ENCODE peak calls at places on chromosome 22, in six cellular contexts. X is HCT116, I is AG04449, P is lower lobe of right lung, W is brain microvascular endothelial cell, T is WTC11. M is an unnamed sample.

GRCh38 chr22:44391481-44392445 is 79.0 kb upstream of the SHISAL1 start:
- DNase-seq in X (no peak), I (no peak), P (no peak), W (no peak), T (peak; percentile 9), M (no peak)

GRCh38 chr22:38706101-38706884 is 549 bp downstream of the GTPBP1 start:
- DNase-seq in X (no peak), I (no peak), P (peak; percentile 71), W (no peak), T (peak; percentile 44), M (peak; percentile 17)

GRCh38 chr22:29205598-29206371 is at the start of gene EMID1:
- DNase-seq in X (no peak), I (no peak), P (peak; percentile 59), W (no peak), T (peak; percentile 58), M (no peak)

GRCh38 chr22:37508431-37508963 is 10.7 kb downstream of the CARD10 start:
- DNase-seq in X (no peak), I (no peak), P (no peak), W (no peak), T (no peak), M (no peak)

GRCh38 chr22:38413085-38414008 is 41.7 kb downstream of the KCNJ4 start:
- DNase-seq in X (no peak), I (no peak), P (peak; percentile 46), W (no peak), T (peak; percentile 11), M (no peak)

GRCh38 chr22:19568337-19569311 is 44.4 kb upstream of the CLDN5 start:
- DNase-seq in X (no peak), I (peak; percentile 64), P (no peak), W (peak; percentile 82), T (no peak), M (peak; percentile 90)

GRCh38 chr22:23894710-23895598 is 771 bp downstream of the MIF start:
- DNase-seq in X (peak; percentile 76), I (no peak), P (peak; percentile 85), W (peak; percentile 58), T (peak; percentile 73), M (peak; percentile 60)

GRCh38 chr22:50678651-50679521 is 6.3 kb downstream of the SHANK3 start:
- DNase-seq in X (no peak), I (no peak), P (no peak), W (no peak), T (no peak), M (no peak)

GRCh38 chr22:47035443-47035881 is 273.0 kb downstream of the TBC1D22A start:
- DNase-seq in X (no peak), I (no peak), P (peak; percentile 36), W (no peak), T (no peak), M (no peak)

GRCh38 chr22:21013742-21014201 is 1.2 kb upstream of the P2RX6 start:
- DNase-seq in X (no peak), I (no peak), P (no peak), W (no peak), T (no peak), M (no peak)

GRCh38 chr22:38792833-38793232 is 1.1 kb downstream of the DNAL4 start:
- DNase-seq in X (no peak), I (no peak), P (no peak), W (peak; percentile 39), T (no peak), M (peak; percentile 40)

GRCh38 chr22:27795053-27795452 is 6.5 kb downstream of the MN1 start:
- DNase-seq in X (no peak), I (no peak), P (no peak), W (no peak), T (peak; percentile 59), M (no peak)

GRCh38 chr22:26542831-26543230 is 30.6 kb upstream of the TFIP11 start:
- DNase-seq in X (no peak), I (no peak), P (no peak), W (no peak), T (no peak), M (no peak)

GRCh38 chr22:50546326-50547230 is 879 bp downstream of the KLHDC7B start:
- DNase-seq in X (no peak), I (no peak), P (peak; percentile 45), W (no peak), T (no peak), M (no peak)

GRCh38 chr22:48256776-48257689 is 1494.6 kb downstream of the TBC1D22A start:
- DNase-seq in X (no peak), I (no peak), P (no peak), W (no peak), T (no peak), M (no peak)

GRCh38 chr22:29457730-29458129 is 19.3 kb downstream of the RFPL1 start:
- DNase-seq in X (peak; percentile 70), I (no peak), P (no peak), W (peak; percentile 47), T (peak; percentile 67), M (peak; percentile 10)

GRCh38 chr22:37525073-37525745 is 6.0 kb upstream of the CARD10 start:
- DNase-seq in X (peak; percentile 60), I (peak; percentile 37), P (no peak), W (peak; percentile 85), T (no peak), M (peak; percentile 82)

GRCh38 chr22:35955546-35955945 is 73.1 kb downstream of the RBFOX2 start:
- DNase-seq in X (no peak), I (no peak), P (no peak), W (no peak), T (no peak), M (no peak)

GRCh38 chr22:37894939-37895670 is 11.0 kb upstream of the MICALL1 start:
- DNase-seq in X (no peak), I (no peak), P (no peak), W (no peak), T (peak; percentile 41), M (no peak)

GRCh38 chr22:29830585-29830984 is 7.5 kb downstream of the ASCC2 start:
- DNase-seq in X (no peak), I (no peak), P (no peak), W (no peak), T (no peak), M (no peak)

GRCh38 chr22:29454186-29454745 is 15.9 kb downstream of the RFPL1 start:
- DNase-seq in X (no peak), I (no peak), P (no peak), W (no peak), T (no peak), M (no peak)

GRCh38 chr22:30424471-30425326 is 869 bp upstream of the MTFP1 start:
- DNase-seq in X (no peak), I (no peak), P (no peak), W (peak; percentile 37), T (no peak), M (peak; percentile 24)

GRCh38 chr22:37640591-37641250 is 1.3 kb downstream of the SH3BP1 start:
- DNase-seq in X (no peak), I (no peak), P (no peak), W (no peak), T (no peak), M (no peak)

GRCh38 chr22:41597635-41597953 is 8.0 kb upstream of the PMM1 start:
- DNase-seq in X (no peak), I (no peak), P (no peak), W (no peak), T (no peak), M (no peak)
- TF ChIP-seq CTCF in X (no peak), I (no peak), P (no peak), W (no peak), T (no peak), M (peak; percentile 16)

DNA sequence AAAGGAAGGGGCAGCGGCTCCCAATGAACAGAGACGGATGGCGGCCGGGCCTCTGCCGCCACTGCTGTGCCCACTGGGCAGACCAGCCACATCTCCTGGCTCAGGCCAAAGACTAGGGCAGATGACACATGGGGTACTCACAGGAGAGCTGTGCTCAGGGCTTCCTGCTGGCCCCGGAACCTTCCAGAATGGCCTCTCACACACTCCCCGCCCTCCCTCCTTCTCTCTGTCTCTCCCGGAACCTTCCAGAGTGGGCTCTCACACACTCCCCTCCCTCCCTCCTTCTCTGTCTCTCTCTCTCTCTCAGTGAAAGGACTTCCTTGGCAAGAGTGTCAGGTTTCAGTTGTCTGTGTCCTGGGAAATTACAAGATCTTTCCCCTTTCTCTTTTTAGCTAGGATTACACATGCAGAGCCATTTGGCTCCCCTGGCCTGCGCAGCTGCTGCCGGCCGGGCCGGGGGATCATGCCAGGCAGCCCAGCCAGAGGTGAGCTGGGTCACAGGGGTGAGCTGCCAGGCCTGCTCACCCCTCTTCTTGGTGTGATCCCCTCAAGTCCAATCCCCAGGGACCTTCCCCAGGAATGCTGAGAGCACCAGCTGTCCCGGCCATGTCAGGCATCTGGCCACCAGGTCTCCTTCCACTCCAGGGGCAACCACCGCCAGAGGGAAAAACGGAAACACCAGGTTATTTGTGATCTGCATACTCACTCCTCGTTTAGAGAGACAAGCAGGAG is 45.3 kb upstream of the ADA2 start:
- DNase-seq in X (no peak), I (no peak), P (no peak), W (no peak), T (peak; percentile 59), M (no peak)
- TF ChIP-seq CTCF in X (no peak), I (no peak), P (no peak), W (no peak), T (no peak), M (no peak)

GRCh38 chr22:22460635-22461034 is 47.9 kb downstream of the ZNF280B start:
- DNase-seq in X (peak; percentile 7), I (no peak), P (no peak), W (no peak), T (no peak), M (no peak)
- TF ChIP-seq CTCF in X (peak; percentile 65), I (peak; percentile 4), P (peak; percentile 40), W (no peak), T (peak; percentile 23), M (peak; percentile 71)

GRCh38 chr22:46001046-46001425 is 24.1 kb upstream of the WNT7B start:
- DNase-seq in X (no peak), I (no peak), P (peak; percentile 44), W (no peak), T (no peak), M (no peak)
- TF ChIP-seq CTCF in X (no peak), I (peak; percentile 3), P (no peak), W (peak; percentile 28), T (no peak), M (peak; percentile 34)

GRCh38 chr22:43270314-43270908 is 72.8 kb downstream of the SCUBE1 start:
- DNase-seq in X (no peak), I (no peak), P (no peak), W (no peak), T (peak; percentile 76), M (no peak)
- TF ChIP-seq CTCF in X (peak; percentile 39), I (no peak), P (no peak), W (peak; percentile 56), T (no peak), M (peak; percentile 56)

M was measured in HFFc6.